ENCODE peak calls at places on chromosomes 12 and 14, in eight cellular contexts. N is tibial nerve, R is transverse colon, J is SK-N-SH, E is K562, T is A549, D is H1, L is stomach. C is an unnamed sample.

GRCh38 chr12:48818831-48819590 is 715 bp downstream of the CACNB3 start:
- DNase-seq in N (no peak), R (peak; percentile 52), J (no peak), E (no peak), T (no peak), D (peak; percentile 73), L (no peak), C (no peak)

GRCh38 chr12:131283191-131283861 is 329.6 kb downstream of the ADGRD1 start:
- DNase-seq in N (peak; percentile 3), R (no peak), J (no peak), E (no peak), T (no peak), D (no peak), L (no peak), C (peak; percentile 22)

GRCh38 chr12:127998936-127999467 is 268.0 kb upstream of the TMEM132C start:
- DNase-seq in N (no peak), R (no peak), J (no peak), E (no peak), T (no peak), D (no peak), L (no peak), C (no peak)

GRCh38 chr12:92136883-92137582 is 8.6 kb downstream of the BTG1 start:
- DNase-seq in N (no peak), R (no peak), J (no peak), E (no peak), T (peak; percentile 69), D (no peak), L (no peak), C (no peak)

GRCh38 chr14:104109731-104110361 is 24.3 kb downstream of the ASPG start:
- DNase-seq in N (no peak), R (no peak), J (no peak), E (no peak), T (no peak), D (no peak), L (peak; percentile 24), C (peak; percentile 77)

GRCh38 chr12:124919646-124920352 is 5.3 kb upstream of the UBC start:
- DNase-seq in N (no peak), R (no peak), J (no peak), E (peak; percentile 61), T (peak; percentile 67), D (no peak), L (no peak), C (no peak)

GRCh38 chr14:57866199-57866755 is 385 bp upstream of the SLC35F4 start:
- DNase-seq in N (no peak), R (no peak), J (no peak), E (no peak), T (no peak), D (no peak), L (no peak), C (no peak)

GRCh38 chr12:18165422-18165871 is 75.5 kb upstream of the RERGL start:
- DNase-seq in N (no peak), R (no peak), J (no peak), E (no peak), T (no peak), D (no peak), L (no peak), C (no peak)

GRCh38 chr12:63480186-63480585 is 188.1 kb downstream of the DPY19L2 start:
- DNase-seq in N (no peak), R (no peak), J (no peak), E (no peak), T (no peak), D (no peak), L (no peak), C (no peak)

GRCh38 chr12:71135812-71136176 is 22.0 kb downstream of the TSPAN8 start:
- DNase-seq in N (no peak), R (no peak), J (no peak), E (no peak), T (no peak), D (no peak), L (no peak), C (no peak)

GRCh38 chr14:28298156-28298555 is 468.4 kb upstream of the FOXG1 start:
- DNase-seq in N (no peak), R (no peak), J (no peak), E (no peak), T (no peak), D (no peak), L (no peak), C (no peak)

GRCh38 chr14:105077649-105077995 is 12.4 kb upstream of the GPR132 start:
- DNase-seq in N (no peak), R (no peak), J (no peak), E (no peak), T (no peak), D (no peak), L (no peak), C (no peak)

GRCh38 chr14:79734151-79734550 is 477.2 kb downstream of the DIO2 start:
- DNase-seq in N (no peak), R (no peak), J (no peak), E (no peak), T (no peak), D (no peak), L (no peak), C (no peak)

GRCh38 chr14:59439256-59440015 is 25.7 kb downstream of the GPR135 start:
- DNase-seq in N (no peak), R (no peak), J (no peak), E (no peak), T (no peak), D (no peak), L (no peak), C (no peak)

DNA sequence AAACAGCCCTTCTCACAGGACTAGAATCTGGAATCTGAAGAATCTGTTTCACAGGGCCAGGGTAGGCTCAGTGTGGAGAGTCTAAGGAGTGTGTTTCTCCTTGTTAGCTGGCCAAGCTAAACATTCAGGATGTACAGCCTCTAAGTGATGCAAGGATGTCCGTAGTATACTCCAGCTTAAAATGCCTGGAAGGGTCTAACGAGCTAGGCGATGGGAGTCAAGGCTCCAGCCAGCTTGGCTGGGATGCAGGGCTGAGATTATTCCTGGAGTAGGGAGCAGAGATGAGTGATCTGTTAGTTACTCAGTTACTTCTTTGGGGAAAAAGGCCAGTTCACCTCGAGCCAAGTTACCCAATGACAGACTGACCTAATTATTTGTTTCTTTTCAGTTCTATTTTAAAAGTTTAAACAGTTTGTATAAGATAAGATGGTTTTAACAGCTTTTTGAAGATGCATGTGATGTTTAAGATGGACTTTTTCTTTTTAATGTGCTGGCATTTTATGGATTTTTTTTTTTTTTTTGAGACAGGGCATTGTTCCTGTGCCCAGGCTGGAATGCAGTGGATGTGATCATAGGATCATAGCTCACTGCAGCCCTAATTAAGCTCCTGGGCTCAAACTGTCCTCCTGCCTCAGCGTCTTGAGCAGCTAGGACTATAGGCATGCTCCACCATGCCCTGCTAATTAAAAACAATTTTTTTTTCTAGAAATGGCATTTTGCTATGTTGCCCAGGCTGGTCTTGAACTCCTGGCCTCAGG is 41.1 kb downstream of the SYNE2 start:
- DNase-seq in N (peak; percentile 62), R (peak; percentile 35), J (no peak), E (no peak), T (peak; percentile 45), D (no peak), L (peak; percentile 29), C (no peak)
- TF ChIP-seq EP300 in N (no peak), R (no peak), J (peak; percentile 6), E (no peak), T (no peak), D (no peak), L (no peak), C (no peak)

DNA sequence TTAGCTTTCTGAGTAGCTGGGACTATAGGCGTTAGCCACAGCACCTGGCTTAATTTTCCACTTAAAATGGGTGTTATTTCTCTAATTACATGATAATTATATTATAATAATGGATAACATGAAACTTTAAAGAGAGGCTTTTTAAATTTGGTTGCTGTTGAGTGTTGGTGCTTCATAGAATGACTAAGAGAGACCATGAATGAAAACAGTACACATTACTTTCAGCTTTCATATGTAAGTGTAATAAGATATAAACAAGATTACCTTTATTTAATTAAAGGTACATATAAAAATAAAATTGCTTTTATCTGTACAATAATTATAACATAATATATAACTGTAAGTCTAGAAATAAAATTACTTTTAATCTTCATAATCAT is 459.3 kb upstream of the RGS6 start:
- DNase-seq in N (no peak), R (no peak), J (no peak), E (no peak), T (no peak), D (no peak), L (no peak), C (no peak)
- TF ChIP-seq CTCF in N (no peak), R (no peak), J (no peak), E (no peak), T (no peak), D (no peak), L (no peak), C (no peak)

GRCh38 chr14:50846171-50846880 is 15.4 kb upstream of the NIN start:
- DNase-seq in N (no peak), R (no peak), J (no peak), E (no peak), T (peak; percentile 15), D (no peak), L (no peak), C (no peak)
- TF ChIP-seq EP300 in N (no peak), R (no peak), J (peak; percentile 55), E (no peak), T (no peak), D (no peak), L (no peak), C (no peak)

GRCh38 chr12:112087055-112087850 is 21.3 kb downstream of the NAA25 start:
- DNase-seq in N (no peak), R (no peak), J (no peak), E (no peak), T (no peak), D (no peak), L (no peak), C (no peak)
- TF ChIP-seq CTCF in N (no peak), R (peak; percentile 21), J (peak; percentile 54), E (no peak), T (no peak), D (no peak), L (no peak), C (no peak)

GRCh38 chr12:52865090-52865944 is 16.5 kb upstream of the KRT78 start:
- DNase-seq in N (peak; percentile 63), R (peak; percentile 80), J (peak; percentile 87), E (peak; percentile 72), T (peak; percentile 92), D (peak; percentile 95), L (peak; percentile 78), C (peak; percentile 63)
- TF ChIP-seq EP300 in N (no peak), R (no peak), J (no peak), E (no peak), T (no peak), D (no peak), L (no peak), C (no peak)

GRCh38 chr12:60501124-60501729 is 905.4 kb downstream of the SLC16A7 start:
- DNase-seq in N (no peak), R (no peak), J (no peak), E (no peak), T (no peak), D (no peak), L (no peak), C (no peak)
- TF ChIP-seq CTCF in N (no peak), R (no peak), J (no peak), E (no peak), T (no peak), D (no peak), L (no peak), C (no peak)

GRCh38 chr14:90023176-90023896 is 38.5 kb upstream of the KCNK13 start:
- DNase-seq in N (no peak), R (no peak), J (no peak), E (no peak), T (no peak), D (no peak), L (no peak), C (no peak)
- TF ChIP-seq EP300 in N (no peak), R (no peak), J (no peak), E (no peak), T (no peak), D (no peak), L (no peak), C (no peak)